ENCODE peak calls at places on chromosomes 12 and 14, in four cellular contexts. One of them, this sample, is unnamed.

GRCh38 chr14:24130717-24131548 is 474 bp downstream of the FITM1 start:
- DNase-seq in Panc1: no peak
- DNase-seq in neural progenitor cell: no peak
- DNase-seq in ovary: peak; percentile 16
- DNase-seq in this sample: no peak

GRCh38 chr12:109703684-109704083 is 9.9 kb upstream of the FAM222A start:
- DNase-seq in Panc1: no peak
- DNase-seq in neural progenitor cell: no peak
- DNase-seq in ovary: no peak
- DNase-seq in this sample: no peak

GRCh38 chr12:56839489-56840442 is 76.6 kb downstream of the HSD17B6 start:
- DNase-seq in Panc1: peak; percentile 13
- DNase-seq in neural progenitor cell: peak; percentile 80
- DNase-seq in ovary: no peak
- DNase-seq in this sample: peak; percentile 39

GRCh38 chr12:47396902-47397663 is 308.7 kb downstream of the RPAP3 start:
- DNase-seq in Panc1: no peak
- DNase-seq in neural progenitor cell: no peak
- DNase-seq in ovary: no peak
- DNase-seq in this sample: no peak

GRCh38 chr12:80441921-80442320 is 2.1 kb upstream of the PTPRQ start:
- DNase-seq in Panc1: no peak
- DNase-seq in neural progenitor cell: no peak
- DNase-seq in ovary: no peak
- DNase-seq in this sample: no peak

GRCh38 chr14:101620039-101620788 is 58.9 kb downstream of the DIO3 start:
- DNase-seq in Panc1: no peak
- DNase-seq in neural progenitor cell: no peak
- DNase-seq in ovary: no peak
- DNase-seq in this sample: no peak

GRCh38 chr12:132218915-132219314 is 74.7 kb downstream of the NOC4L start:
- DNase-seq in Panc1: no peak
- DNase-seq in neural progenitor cell: peak; percentile 68
- DNase-seq in ovary: no peak
- DNase-seq in this sample: peak; percentile 55

GRCh38 chr12:124551268-124552144 is 15.9 kb downstream of the NCOR2 start:
- DNase-seq in Panc1: no peak
- DNase-seq in neural progenitor cell: peak; percentile 80
- DNase-seq in ovary: peak; percentile 63
- DNase-seq in this sample: no peak

GRCh38 chr12:105225505-105225904 is 10.5 kb downstream of the APPL2 start:
- DNase-seq in Panc1: no peak
- DNase-seq in neural progenitor cell: no peak
- DNase-seq in ovary: no peak
- DNase-seq in this sample: no peak

GRCh38 chr12:22467190-22467589 is 77.2 kb downstream of the C2CD5 start:
- DNase-seq in Panc1: no peak
- DNase-seq in neural progenitor cell: no peak
- DNase-seq in ovary: no peak
- DNase-seq in this sample: no peak

GRCh38 chr12:100058482-100059029 is 73.8 kb upstream of the ANKS1B start:
- DNase-seq in Panc1: no peak
- DNase-seq in neural progenitor cell: no peak
- DNase-seq in ovary: no peak
- DNase-seq in this sample: no peak

GRCh38 chr12:112962561-112962960 is 15.8 kb upstream of the OAS2 start:
- DNase-seq in Panc1: no peak
- DNase-seq in neural progenitor cell: no peak
- DNase-seq in ovary: no peak
- DNase-seq in this sample: no peak

GRCh38 chr12:91990525-91990924 is 155.1 kb downstream of the BTG1 start:
- DNase-seq in Panc1: no peak
- DNase-seq in neural progenitor cell: no peak
- DNase-seq in ovary: no peak
- DNase-seq in this sample: no peak

GRCh38 chr12:95214466-95214865 is 2.8 kb downstream of the FGD6 start:
- DNase-seq in Panc1: no peak
- DNase-seq in neural progenitor cell: no peak
- DNase-seq in ovary: no peak
- DNase-seq in this sample: no peak

GRCh38 chr14:24149302-24149969 is 2.1 kb downstream of the RNF31 start:
- DNase-seq in Panc1: no peak
- DNase-seq in neural progenitor cell: no peak
- DNase-seq in ovary: no peak
- DNase-seq in this sample: no peak

GRCh38 chr14:92471919-92472318 is 41.7 kb upstream of the RIN3 start:
- DNase-seq in Panc1: no peak
- DNase-seq in neural progenitor cell: no peak
- DNase-seq in ovary: no peak
- DNase-seq in this sample: no peak

GRCh38 chr14:85562630-85563029 is 32.7 kb downstream of the FLRT2 start:
- DNase-seq in Panc1: no peak
- DNase-seq in neural progenitor cell: no peak
- DNase-seq in ovary: no peak
- DNase-seq in this sample: no peak

GRCh38 chr12:103773109-103773905 is 67.7 kb downstream of the NT5DC3 start:
- DNase-seq in Panc1: no peak
- DNase-seq in neural progenitor cell: peak; percentile 44
- DNase-seq in ovary: no peak
- DNase-seq in this sample: no peak
- H3K36me3 ChIP-seq in Panc1: peaks cover 8% of the 10 kb centered on the region
- H3K36me3 ChIP-seq in neural progenitor cell: no peaks in the 10 kb centered on the region
- H3K36me3 ChIP-seq in ovary: no peaks in the 10 kb centered on the region
- H3K36me3 ChIP-seq in this sample: no peaks in the 10 kb centered on the region

DNA sequence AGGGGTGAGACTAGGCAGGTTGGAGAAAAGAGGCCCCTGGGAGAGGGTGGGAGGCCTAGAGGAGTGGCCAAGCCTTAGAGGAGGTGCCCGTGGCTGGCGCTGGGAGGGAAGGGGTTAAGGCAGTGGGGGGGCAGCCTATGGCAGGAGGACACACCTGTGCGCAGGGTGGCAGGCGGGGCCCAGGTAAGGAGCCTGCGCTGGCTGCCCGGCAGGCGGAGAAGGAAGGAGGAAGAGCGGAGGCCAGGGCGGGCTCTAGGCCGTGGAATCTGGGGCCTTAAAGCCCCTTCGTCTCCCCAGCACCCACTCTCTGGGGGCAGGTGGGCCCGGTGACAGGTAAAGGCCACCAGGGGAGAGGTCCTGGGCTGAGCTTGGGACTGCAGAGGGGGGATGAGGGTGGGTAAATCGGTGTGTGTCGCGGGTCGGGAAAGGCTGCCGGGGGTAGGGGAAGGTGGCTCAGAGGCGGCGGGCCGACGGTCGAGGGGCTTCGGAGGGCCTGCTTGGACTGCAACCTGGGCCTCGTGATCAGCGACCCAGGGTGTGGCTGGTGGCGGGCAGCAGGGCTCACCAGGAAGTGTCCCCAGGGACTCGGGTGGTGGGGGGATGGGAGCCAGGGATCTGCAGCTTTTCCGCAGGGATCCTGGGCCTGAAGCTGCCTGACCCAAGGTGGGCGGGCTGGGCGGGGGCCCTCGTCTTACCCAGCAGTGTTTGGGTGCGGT is 7.3 kb downstream of the PHB2 start:
- DNase-seq in Panc1: no peak
- DNase-seq in neural progenitor cell: no peak
- DNase-seq in ovary: peak; percentile 43
- DNase-seq in this sample: no peak
- H3K4me1 ChIP-seq in Panc1: peaks cover 17% of the 10 kb centered on the region
- H3K4me1 ChIP-seq in neural progenitor cell: peaks cover 20% of the 10 kb centered on the region
- H3K4me1 ChIP-seq in ovary: peaks cover 8% of the 10 kb centered on the region
- H3K4me1 ChIP-seq in this sample: peaks cover 78% of the 10 kb centered on the region

GRCh38 chr14:94748667-94749347 is 21.1 kb downstream of the GSC start:
- DNase-seq in Panc1: peak; percentile 22
- DNase-seq in neural progenitor cell: peak; percentile 62
- DNase-seq in ovary: no peak
- DNase-seq in this sample: peak; percentile 46
- TF ChIP-seq CTCF in Panc1: peak; percentile 85
- TF ChIP-seq CTCF in neural progenitor cell: peak; percentile 77
- TF ChIP-seq CTCF in ovary: no peak
- TF ChIP-seq CTCF in this sample: peak; percentile 83

GRCh38 chr12:107748472-107748871 is 12.5 kb downstream of the PRDM4 start:
- DNase-seq in Panc1: no peak
- DNase-seq in neural progenitor cell: no peak
- DNase-seq in ovary: no peak
- DNase-seq in this sample: no peak

DNA sequence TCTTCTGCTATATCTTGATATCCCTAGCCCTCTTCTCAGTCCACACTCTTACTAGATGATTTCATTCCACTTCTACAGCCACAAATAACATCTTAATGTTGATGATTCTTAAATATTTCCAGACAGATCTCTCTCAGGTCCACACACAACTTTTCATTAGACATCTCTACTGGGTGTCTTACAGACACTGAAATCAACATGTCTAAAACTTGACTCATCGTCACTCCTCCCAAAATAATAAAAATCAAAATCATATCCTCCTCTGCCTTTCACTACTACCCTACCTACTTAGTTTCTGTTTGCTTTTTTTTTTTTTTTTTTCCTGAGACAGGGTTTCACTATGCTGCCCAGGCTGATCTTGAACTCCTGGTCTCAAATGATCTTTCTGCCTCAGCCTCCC is 11.8 kb downstream of the PRDM4 start:
- DNase-seq in Panc1: no peak
- DNase-seq in neural progenitor cell: no peak
- DNase-seq in ovary: no peak
- DNase-seq in this sample: no peak
- H3K36me3 ChIP-seq in Panc1: peaks cover 46% of the 10 kb centered on the region
- H3K36me3 ChIP-seq in neural progenitor cell: peaks cover 28% of the 10 kb centered on the region
- H3K36me3 ChIP-seq in ovary: no peaks in the 10 kb centered on the region
- H3K36me3 ChIP-seq in this sample: peaks cover 98% of the 10 kb centered on the region

GRCh38 chr12:122870867-122871664 is 24.9 kb downstream of the VPS37B start:
- DNase-seq in Panc1: no peak
- DNase-seq in neural progenitor cell: peak; percentile 80
- DNase-seq in ovary: peak; percentile 14
- DNase-seq in this sample: no peak
- H3K4me1 ChIP-seq in Panc1: peaks cover 93% of the 10 kb centered on the region
- H3K4me1 ChIP-seq in neural progenitor cell: peaks cover 34% of the 10 kb centered on the region
- H3K4me1 ChIP-seq in ovary: peaks cover 11% of the 10 kb centered on the region
- H3K4me1 ChIP-seq in this sample: peaks cover 60% of the 10 kb centered on the region

GRCh38 chr14:78840898-78841297 is 670.7 kb downstream of the NRXN3 start:
- DNase-seq in Panc1: no peak
- DNase-seq in neural progenitor cell: no peak
- DNase-seq in ovary: no peak
- DNase-seq in this sample: no peak
- TF ChIP-seq CTCF in Panc1: no peak
- TF ChIP-seq CTCF in neural progenitor cell: no peak
- TF ChIP-seq CTCF in ovary: no peak
- TF ChIP-seq CTCF in this sample: no peak